ENCODE peak calls at places on chromosomes 2 and 18, in four cellular contexts. X is K562, L is HepG2, B is H1. T is an unnamed sample.

GRCh38 chr2:98769784-98770183 is 38.9 kb upstream of the MGAT4A start:
- DNase-seq in X (no peak), L (peak), B (no peak), T (no peak)

GRCh38 chr2:223297788-223298187 is 245.8 kb downstream of the KCNE4 start:
- DNase-seq in X (no peak), L (no peak), B (no peak), T (no peak)

GRCh38 chr2:98118161-98118560 is 31.2 kb downstream of the VWA3B start:
- DNase-seq in X (no peak), L (no peak), B (no peak), T (no peak)

GRCh38 chr2:231189571-231190495 is 8.6 kb upstream of the ARMC9 start:
- DNase-seq in X (no peak), L (no peak), B (no peak), T (no peak)

GRCh38 chr18:23143871-23144270 is 8.6 kb downstream of the CABLES1 start:
- DNase-seq in X (no peak), L (no peak), B (no peak), T (no peak)

GRCh38 chr2:235097196-235097895 is 145.5 kb downstream of the SH3BP4 start:
- DNase-seq in X (no peak), L (no peak), B (no peak), T (no peak)

GRCh38 chr18:55331301-55331700 is 256.7 kb downstream of the TCF4 start:
- DNase-seq in X (no peak), L (no peak), B (no peak), T (no peak)

GRCh38 chr2:204842731-204843490 is 297.6 kb downstream of the PARD3B start:
- DNase-seq in X (peak), L (no peak), B (no peak), T (no peak)

GRCh38 chr2:207394812-207395534 is 134.8 kb upstream of the CREB1 start:
- DNase-seq in X (peak), L (no peak), B (no peak), T (peak)

GRCh38 chr2:232901711-232902578 is 31.9 kb downstream of the SNORC start:
- DNase-seq in X (peak), L (peak), B (no peak), T (peak)

GRCh38 chr2:144099746-144100438 is 420.0 kb downstream of the ZEB2 start:
- DNase-seq in X (no peak), L (no peak), B (no peak), T (no peak)

GRCh38 chr2:215687149-215688031 is 251.5 kb upstream of the FN1 start:
- DNase-seq in X (no peak), L (no peak), B (no peak), T (no peak)

GRCh38 chr2:36696533-36696932 is at the start of gene VIT:
- DNase-seq in X (no peak), L (no peak), B (no peak), T (no peak)

GRCh38 chr2:202669841-202670240 is 35.1 kb downstream of the FAM117B start:
- DNase-seq in X (no peak), L (no peak), B (no peak), T (no peak)

GRCh38 chr2:223576873-223577272 is 25.3 kb downstream of the SCG2 start:
- DNase-seq in X (no peak), L (no peak), B (no peak), T (peak)

GRCh38 chr2:237700583-237701032 is 73.2 kb downstream of the LRRFIP1 start:
- DNase-seq in X (no peak), L (no peak), B (no peak), T (no peak)

GRCh38 chr2:241762933-241763369 is 13.7 kb upstream of the GAL3ST2 start:
- DNase-seq in X (peak), L (no peak), B (no peak), T (no peak)

GRCh38 chr2:24123212-24124002 is at the start of the genes FAM228B and PFN4:
- DNase-seq in X (peak), L (peak), B (no peak), T (peak)

GRCh38 chr2:219552382-219553167 is 8.7 kb downstream of the TMEM198 start:
- DNase-seq in X (peak), L (peak), B (no peak), T (peak)

GRCh38 chr18:74353169-74353775 is 37.6 kb downstream of the C18orf63 start:
- DNase-seq in X (peak), L (peak), B (peak), T (peak)

GRCh38 chr18:50152900-50153299 is 42.0 kb downstream of the MYO5B start:
- DNase-seq in X (no peak), L (no peak), B (no peak), T (no peak)

GRCh38 chr2:144152817-144153271 is 367.1 kb downstream of the ZEB2 start:
- DNase-seq in X (peak), L (no peak), B (no peak), T (no peak)

GRCh38 chr2:113873867-113874266 is 16.0 kb upstream of the ACTR3 start:
- DNase-seq in X (no peak), L (no peak), B (no peak), T (no peak)

GRCh38 chr2:166321076-166321475 is 54.7 kb downstream of the SCN9A start:
- DNase-seq in X (no peak), L (no peak), B (no peak), T (no peak)

GRCh38 chr2:91442246-91442905 is 2750.9 kb downstream of the RPIA start:
- DNase-seq in X (peak), L (no peak), B (no peak), T (no peak)

GRCh38 chr18:74722237-74722636 is 124.6 kb downstream of the ZNF407 start:
- DNase-seq in X (no peak), L (no peak), B (no peak), T (no peak)

GRCh38 chr2:65607906-65608305 is 175.5 kb upstream of the SPRED2 start:
- DNase-seq in X (no peak), L (no peak), B (no peak), T (no peak)

GRCh38 chr2:38499921-38500634 is 102.7 kb downstream of the HNRNPLL start:
- DNase-seq in X (no peak), L (no peak), B (no peak), T (no peak)

GRCh38 chr2:105397959-105398521 is 811 bp downstream of the FHL2 start:
- DNase-seq in X (no peak), L (no peak), B (no peak), T (no peak)

GRCh38 chr18:64134044-64134757 is 14.7 kb downstream of the LINC00305 start:
- DNase-seq in X (no peak), L (no peak), B (peak), T (no peak)

GRCh38 chr2:101151859-101152194 is 645 bp upstream of the TBC1D8 start:
- DNase-seq in X (no peak), L (no peak), B (no peak), T (no peak)

GRCh38 chr2:197306691-197307030 is 3.9 kb downstream of the ANKRD44 start:
- DNase-seq in X (no peak), L (no peak), B (no peak), T (no peak)

GRCh38 chr2:160224060-160224459 is 24.0 kb upstream of the ITGB6 start:
- DNase-seq in X (peak), L (peak), B (no peak), T (peak)

GRCh38 chr2:186595219-186595618 is 5.4 kb downstream of the ITGAV start:
- DNase-seq in X (peak), L (peak), B (no peak), T (no peak)

GRCh38 chr2:238106339-238106697 is 6.2 kb downstream of the ESPNL start:
- DNase-seq in X (no peak), L (no peak), B (no peak), T (no peak)

GRCh38 chr18:3281456-3282400 is 19.8 kb downstream of the MYL12B start:
- DNase-seq in X (peak), L (peak), B (no peak), T (peak)

GRCh38 chr18:24488824-24489493 is 28.5 kb downstream of the HRH4 start:
- DNase-seq in X (peak), L (peak), B (no peak), T (peak)

GRCh38 chr2:135839713-135840112 is 2.7 kb upstream of the LCT start:
- DNase-seq in X (no peak), L (no peak), B (no peak), T (no peak)

DNA sequence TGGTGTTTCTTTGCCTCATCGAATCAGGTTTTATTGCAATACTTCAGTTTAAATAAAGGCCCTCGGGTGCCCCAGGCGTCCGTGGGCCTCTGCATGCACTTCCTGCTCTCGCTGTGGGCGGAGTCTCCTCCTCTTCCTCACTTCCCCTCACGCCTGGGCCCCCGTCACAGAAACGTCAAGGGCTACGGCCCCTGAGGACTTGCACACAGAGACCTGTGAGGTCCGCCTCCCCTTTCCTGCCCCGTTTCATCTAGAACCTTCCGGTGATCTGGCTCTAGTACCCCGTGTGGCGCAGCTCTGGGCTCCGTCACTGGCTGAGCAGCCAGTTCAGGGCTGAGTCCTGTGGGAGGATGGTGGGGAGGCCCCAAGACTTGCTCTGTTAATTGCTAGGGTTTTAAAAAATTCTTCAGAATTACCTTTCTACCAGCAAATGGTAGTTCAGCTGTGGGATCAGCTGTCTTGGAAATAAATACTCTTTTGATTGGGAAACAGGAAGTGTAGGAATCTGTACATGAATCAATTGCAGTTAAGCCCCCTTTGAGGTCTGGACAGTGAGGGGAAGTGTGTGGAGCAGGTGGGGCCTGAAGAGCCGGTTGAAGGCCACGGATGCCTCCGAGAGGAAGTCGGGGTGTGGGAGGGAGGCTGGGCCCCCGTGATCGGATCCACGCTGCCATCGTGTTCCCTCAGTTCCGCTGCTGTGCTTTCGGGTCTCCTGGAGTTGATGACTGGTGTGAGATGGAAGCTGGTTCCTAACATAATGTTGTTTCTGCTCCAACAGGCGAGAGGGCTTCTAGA is 10.2 kb downstream of the NFATC1 start:
- DNase-seq in X (no peak), L (no peak), B (no peak), T (no peak)
- TF ChIP-seq ATF3 in X (no peak), L (no peak), B (no peak), T (no peak)

GRCh38 chr2:16656087-16656486 is 9.5 kb downstream of the CYRIA start:
- DNase-seq in X (no peak), L (no peak), B (no peak), T (no peak)
- H3K27ac ChIP-seq in X (no peak), L (no peak), B (no peak), T (no peak)

GRCh38 chr2:217329023-217329431 is 469.2 kb upstream of the TNP1 start:
- DNase-seq in X (no peak), L (no peak), B (no peak), T (no peak)
- TF ChIP-seq FOSL1 in X (no peak), L (no peak), B (no peak), T (no peak)

GRCh38 chr2:176413786-176414185 is 144.5 kb downstream of the MTX2 start:
- DNase-seq in X (no peak), L (no peak), B (no peak), T (no peak)
- TF ChIP-seq ATF3 in X (no peak), L (no peak), B (no peak), T (no peak)

DNA sequence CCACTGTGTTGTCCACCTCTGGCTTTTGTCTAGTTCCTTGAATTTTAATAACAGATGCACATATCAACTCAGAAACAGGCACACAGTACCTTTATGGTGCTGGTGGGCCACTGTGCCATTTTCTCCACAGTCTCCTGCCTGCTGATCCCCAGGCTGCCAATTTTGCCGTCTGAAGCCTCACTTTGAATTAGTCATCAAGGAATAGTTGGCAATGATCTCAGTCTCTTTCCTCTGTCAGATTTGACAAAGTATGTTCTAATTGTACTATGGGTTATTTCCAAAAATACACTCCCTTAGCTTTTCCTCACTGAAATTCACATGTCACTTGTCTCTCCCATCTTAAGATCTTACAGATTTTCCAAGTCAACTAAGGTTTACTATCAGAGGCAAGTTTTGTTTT is 140.7 kb downstream of the ZNF516 start:
- DNase-seq in X (no peak), L (no peak), B (no peak), T (no peak)
- H3K27ac ChIP-seq in X (no peak), L (no peak), B (no peak), T (no peak)

GRCh38 chr18:41996020-41996419 is 41.0 kb downstream of the PIK3C3 start:
- DNase-seq in X (peak), L (no peak), B (no peak), T (no peak)

GRCh38 chr18:41989508-41989907 is 34.5 kb downstream of the PIK3C3 start:
- DNase-seq in X (no peak), L (no peak), B (no peak), T (no peak)

GRCh38 chr18:41993151-41993550 is 38.1 kb downstream of the PIK3C3 start:
- DNase-seq in X (no peak), L (no peak), B (no peak), T (no peak)

GRCh38 chr18:41992698-41993097 is 37.7 kb downstream of the PIK3C3 start:
- DNase-seq in X (no peak), L (no peak), B (no peak), T (no peak)

DNA sequence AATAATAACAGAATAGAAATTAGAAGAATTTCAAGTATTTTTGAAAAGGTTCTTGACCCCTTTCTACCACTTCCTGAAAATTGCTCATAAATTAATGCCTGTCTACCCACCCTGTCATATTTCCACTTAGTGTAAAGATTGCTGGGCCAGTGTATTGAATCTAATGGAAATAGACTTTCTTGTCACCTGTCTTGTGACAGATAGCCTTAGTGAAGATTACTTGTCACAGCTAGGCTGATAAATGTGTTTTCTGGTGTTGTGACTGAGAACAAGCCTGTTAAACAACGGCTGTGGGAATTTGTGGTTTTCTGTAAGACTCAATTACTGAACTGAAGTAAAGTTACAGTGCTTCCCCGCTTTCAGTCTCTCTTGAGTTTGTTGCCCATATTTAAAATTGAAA is 37.0 kb downstream of the PIK3C3 start:
- DNase-seq in X (no peak), L (no peak), B (no peak), T (no peak)
- TF ChIP-seq FOSL1 in X (no peak), L (no peak), B (no peak), T (no peak)

T was measured in HCT116.